ENCODE peak calls at places on chromosomes 4 and X, in four cellular contexts. J is HepG2, U is H1, W is GM12878. S is an unnamed sample.

GRCh38 chrX:57951666-57952319 is 41.5 kb upstream of the ZXDA start:
- DNase-seq in W (no peak), J (no peak), U (no peak), S (no peak)

GRCh38 chr4:41696131-41696530 is 52.4 kb downstream of the PHOX2B start:
- DNase-seq in W (no peak), U (no peak), J (no peak), S (no peak)

GRCh38 chrX:29947225-29947624 is 268.1 kb upstream of the MAGEB2 start:
- DNase-seq in W (no peak), U (no peak), J (no peak), S (no peak)

GRCh38 chrX:13334491-13334890 is 14.6 kb upstream of the ATXN3L start:
- DNase-seq in W (no peak), U (no peak), J (no peak), S (no peak)

GRCh38 chr4:148477276-148477675 is 35.1 kb upstream of the NR3C2 start:
- DNase-seq in W (no peak), U (no peak), J (no peak), S (peak)

GRCh38 chr4:160194716-160195115 is 1091.8 kb downstream of the RAPGEF2 start:
- DNase-seq in U (no peak), J (no peak), W (no peak), S (no peak)

GRCh38 chr4:158970786-158971185 is 132.1 kb upstream of the RAPGEF2 start:
- DNase-seq in W (no peak), U (no peak), J (no peak), S (no peak)

GRCh38 chrX:54808109-54808604 is 612 bp downstream of the MAGED2 start:
- DNase-seq in W (no peak), J (peak), U (no peak), S (peak)

GRCh38 chr4:155604718-155605601 is 61.7 kb upstream of the GUCY1A1 start:
- DNase-seq in U (no peak), J (no peak), W (no peak), S (no peak)

GRCh38 chr4:906311-907102 is 25.6 kb downstream of the GAK start:
- DNase-seq in W (no peak), U (no peak), J (no peak), S (no peak)

GRCh38 chrX:119885554-119886428 is 9.9 kb upstream of the AKAP14 start:
- DNase-seq in W (no peak), J (peak), U (no peak), S (no peak)

GRCh38 chrX:119887721-119888425 is 7.8 kb upstream of the AKAP14 start:
- DNase-seq in J (peak), W (no peak), U (peak), S (peak)
- H3K4me3 ChIP-seq in J (no peak), W (peak), U (peak), S (peak)

GRCh38 chr4:39097290-39097689 is 35.3 kb downstream of the KLHL5 start:
- DNase-seq in J (peak), W (no peak), U (no peak), S (no peak)
- TF ChIP-seq SUZ12 in J (no peak), W (no peak), U (no peak), S (no peak)

GRCh38 chr4:173539986-173540385 is 10.0 kb upstream of the HAND2 start:
- DNase-seq in J (no peak), U (no peak), W (no peak), S (no peak)

GRCh38 chr4:173538903-173539445 is 8.9 kb upstream of the HAND2 start:
- DNase-seq in W (no peak), J (no peak), U (no peak), S (no peak)

GRCh38 chr4:173537628-173538147 is 7.7 kb upstream of the HAND2 start:
- DNase-seq in W (no peak), U (no peak), J (no peak), S (no peak)

GRCh38 chr4:173536808-173537429 is 6.9 kb upstream of the HAND2 start:
- DNase-seq in J (peak), W (no peak), U (no peak), S (no peak)

GRCh38 chr4:173538148-173538902 is 8.3 kb upstream of the HAND2 start:
- DNase-seq in W (no peak), J (no peak), U (no peak), S (no peak)
- H3K4me3 ChIP-seq in W (no peak), J (no peak), U (peak), S (peak)

GRCh38 chr4:124736526-124736925 is 24.0 kb upstream of the ANKRD50 start:
- DNase-seq in U (no peak), J (no peak), W (no peak), S (no peak)

GRCh38 chr4:124738994-124739393 is 26.5 kb upstream of the ANKRD50 start:
- DNase-seq in J (no peak), W (no peak), U (peak), S (peak)

GRCh38 chr4:124737619-124738018 is 25.1 kb upstream of the ANKRD50 start:
- DNase-seq in U (no peak), J (no peak), W (no peak), S (no peak)
- TF ChIP-seq SUZ12 in U (no peak), J (no peak), W (no peak), S (no peak)

DNA sequence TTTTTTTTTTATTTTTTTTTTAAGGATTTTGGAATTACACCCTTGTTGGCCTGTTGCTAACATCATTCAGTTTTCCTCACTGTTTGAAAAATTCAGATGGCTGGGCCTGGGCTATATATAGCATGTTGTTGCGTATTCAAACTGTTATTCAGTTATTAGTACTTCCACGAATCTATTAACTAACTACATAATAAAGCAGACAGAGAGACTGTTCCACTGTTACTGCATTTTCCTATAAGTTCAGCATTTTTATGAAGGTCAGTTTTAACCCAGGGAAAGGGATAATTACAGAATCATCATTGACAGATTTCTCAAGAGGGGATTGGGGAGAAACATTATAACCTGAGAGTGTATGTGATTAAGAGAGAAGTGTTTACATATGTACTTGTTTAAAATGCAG is 3.1 kb downstream of the DOCK11 start:
- DNase-seq in U (no peak), J (no peak), W (no peak), S (no peak)
- H3K4me3 ChIP-seq in U (no peak), J (no peak), W (peak), S (no peak)